ENCODE peak calls at places on chromosome 11, in six cellular contexts. M is HCT116, J is H1, R is GM12878, W is K562, F is HepG2. E is an unnamed sample.

GRCh38 chr11:65225284-65226102 is 36.3 kb upstream of the POLA2 start:
- DNase-seq in J (peak), F (peak), M (no peak), R (no peak), W (peak), E (peak)

GRCh38 chr11:122737951-122738693 is 82.6 kb downstream of the UBASH3B start:
- DNase-seq in J (no peak), F (peak), M (no peak), W (no peak), R (no peak), E (peak)

GRCh38 chr11:63537293-63538101 is 889 bp downstream of the PLAAT4 start:
- DNase-seq in F (no peak), R (no peak), M (no peak), J (no peak), W (no peak), E (no peak)

GRCh38 chr11:11218287-11218986 is 134.6 kb downstream of the CSNK2A3 start:
- DNase-seq in R (no peak), W (no peak), J (no peak), M (no peak), F (no peak), E (no peak)

GRCh38 chr11:73404048-73404447 is 27.8 kb downstream of the RELT start:
- DNase-seq in R (no peak), W (peak), F (peak), M (peak), J (peak), E (peak)

GRCh38 chr11:76237914-76238313 is 31.6 kb upstream of the WNT11 start:
- DNase-seq in R (no peak), W (peak), M (peak), F (peak), J (no peak), E (peak)

GRCh38 chr11:125941606-125942275 is 4.1 kb upstream of the VSIG10L2 start:
- DNase-seq in W (peak), J (peak), M (peak), F (peak), R (no peak), E (peak)

GRCh38 chr11:65700377-65700776 is 11.7 kb upstream of the KAT5 start:
- DNase-seq in F (no peak), W (no peak), M (no peak), J (no peak), R (no peak), E (no peak)

GRCh38 chr11:134561348-134561720 is 149.3 kb upstream of the B3GAT1 start:
- DNase-seq in W (no peak), F (no peak), M (no peak), J (no peak), R (no peak), E (no peak)

GRCh38 chr11:64092761-64093136 is 57.0 kb downstream of the FLRT1 start:
- DNase-seq in M (no peak), J (no peak), R (no peak), F (peak), W (no peak), E (no peak)

GRCh38 chr11:18650859-18651557 is 16.9 kb upstream of the SPTY2D1 start:
- DNase-seq in M (peak), F (peak), J (peak), R (peak), W (peak), E (peak)
- TF ChIP-seq ZNF274 in M (no peak), F (no peak), J (no peak), R (no peak), W (no peak), E (no peak)

GRCh38 chr11:120022617-120023016 is 115.3 kb downstream of the TRIM29 start:
- DNase-seq in R (no peak), M (no peak), W (no peak), J (no peak), F (no peak), E (no peak)

GRCh38 chr11:120021978-120022377 is 115.9 kb downstream of the TRIM29 start:
- DNase-seq in W (no peak), R (no peak), M (no peak), F (no peak), J (no peak), E (no peak)

GRCh38 chr11:120023551-120023950 is 114.4 kb downstream of the TRIM29 start:
- DNase-seq in F (no peak), W (no peak), M (no peak), J (peak), R (no peak), E (no peak)

GRCh38 chr11:120024046-120024445 is 113.9 kb downstream of the TRIM29 start:
- DNase-seq in F (no peak), R (no peak), M (no peak), W (no peak), J (peak), E (no peak)

GRCh38 chr11:120023120-120023519 is 114.8 kb downstream of the TRIM29 start:
- DNase-seq in M (no peak), F (no peak), R (no peak), J (peak), W (no peak), E (peak)
- TF ChIP-seq ZNF274 in M (no peak), F (no peak), R (no peak), J (no peak), W (no peak), E (no peak)

GRCh38 chr11:8690374-8691342 is 8.1 kb downstream of the RPL27A start:
- DNase-seq in F (no peak), J (no peak), W (no peak), R (no peak), M (no peak), E (no peak)

GRCh38 chr11:8691601-8692000 is 9.0 kb downstream of the RPL27A start:
- DNase-seq in W (no peak), M (no peak), F (no peak), R (no peak), J (no peak), E (no peak)

GRCh38 chr11:8692417-8692816 is 9.8 kb downstream of the RPL27A start:
- DNase-seq in M (no peak), R (no peak), F (no peak), W (no peak), J (no peak), E (no peak)

GRCh38 chr11:8688414-8689362 is 6.1 kb downstream of the RPL27A start:
- DNase-seq in R (peak), W (peak), J (peak), M (peak), F (peak), E (peak)

GRCh38 chr11:8689726-8690255 is 7.2 kb downstream of the RPL27A start:
- DNase-seq in M (no peak), J (no peak), W (no peak), R (no peak), F (no peak), E (no peak)
- TF ChIP-seq ZNF274 in M (no peak), J (no peak), W (no peak), R (no peak), F (no peak), E (no peak)

GRCh38 chr11:103959279-103959930 is 77.0 kb upstream of the DDI1 start:
- DNase-seq in M (no peak), J (no peak), W (no peak), F (no peak), R (peak), E (no peak)
- TF ChIP-seq ZNF274 in M (no peak), J (no peak), W (no peak), F (no peak), R (no peak), E (no peak)

DNA sequence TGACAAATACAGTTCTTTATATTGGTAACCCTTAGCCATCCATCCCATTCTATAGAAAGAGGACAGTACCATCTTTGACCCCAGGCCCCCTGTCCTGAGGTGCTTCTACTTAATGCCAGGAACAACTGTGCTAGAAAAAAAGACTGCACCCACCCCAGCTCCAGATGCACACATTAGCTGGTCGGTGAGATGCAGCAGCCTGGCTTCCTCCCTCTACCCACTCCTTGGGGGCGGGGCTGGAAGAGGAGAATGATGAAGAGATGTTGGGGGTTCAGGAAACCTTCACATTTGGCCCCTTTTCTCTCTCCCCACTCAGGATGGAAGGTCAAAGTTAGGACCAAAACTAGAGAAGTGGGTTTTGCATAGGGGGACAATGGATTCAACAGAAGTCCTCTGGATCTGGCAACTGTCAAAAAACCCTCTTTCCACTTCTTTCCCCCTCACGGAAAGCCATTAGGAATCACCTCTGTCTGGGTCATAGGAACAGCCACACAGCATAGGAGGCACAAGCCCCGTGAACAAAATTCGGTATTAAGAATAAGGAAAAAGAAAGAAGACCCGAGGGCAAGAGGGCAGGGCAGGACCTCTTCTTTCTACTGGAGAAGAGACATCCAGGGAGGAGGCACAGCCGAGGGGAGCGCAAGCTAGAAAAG is 755 bp downstream of the NRIP3 start:
- DNase-seq in M (no peak), R (no peak), F (no peak), W (peak), J (no peak), E (no peak)
- TF ChIP-seq ZNF274 in M (no peak), R (no peak), F (no peak), W (no peak), J (no peak), E (no peak)

GRCh38 chr11:119964136-119965025 is 173.5 kb downstream of the TRIM29 start:
- DNase-seq in R (no peak), J (no peak), W (no peak), M (no peak), F (no peak), E (peak)
- TF ChIP-seq ZNF274 in R (no peak), J (no peak), W (no peak), M (no peak), F (no peak), E (no peak)

DNA sequence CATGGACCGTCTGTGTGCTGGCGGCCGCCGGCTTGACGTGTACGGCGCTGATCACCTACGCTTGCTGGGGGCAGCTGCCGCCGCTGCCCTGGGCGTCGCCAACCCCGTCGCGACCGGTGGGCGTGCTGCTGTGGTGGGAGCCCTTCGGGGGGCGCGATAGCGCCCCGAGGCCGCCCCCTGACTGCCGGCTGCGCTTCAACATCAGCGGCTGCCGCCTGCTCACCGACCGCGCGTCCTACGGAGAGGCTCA is 786 bp downstream of the FUT4 start:
- DNase-seq in J (no peak), R (no peak), W (no peak), M (no peak), F (no peak), E (no peak)
- TF ChIP-seq ZNF274 in J (no peak), R (no peak), W (no peak), M (no peak), F (no peak), E (no peak)